ENCODE peak calls at places on chromosomes 2 and 18, in seven cellular contexts. Z is AG04450, P is fibroblast of lung, A is psoas muscle, B is A549, R is foreskin keratinocyte, Q is heart left ventricle. F is an unnamed sample.

GRCh38 chr2:134919360-134920210 is 963 bp downstream of the CCNT2 start:
- DNase-seq in Q (peak; percentile 44), R (peak; percentile 18), Z (no peak), A (no peak), B (peak; percentile 48), P (peak; percentile 36), F (peak; percentile 45)

GRCh38 chr18:63206433-63207153 is 113.0 kb downstream of the BCL2 start:
- DNase-seq in B (no peak), Q (no peak), P (no peak), A (no peak), Z (no peak), R (no peak), F (no peak)

GRCh38 chr2:222399038-222399783 is 25.1 kb upstream of the SGPP2 start:
- DNase-seq in A (no peak), Q (no peak), P (no peak), B (no peak), R (no peak), Z (no peak), F (no peak)

GRCh38 chr2:86337235-86338099 is at the start of gene REEP1:
- DNase-seq in A (peak; percentile 48), Q (peak; percentile 70), P (no peak), R (no peak), Z (no peak), B (no peak), F (no peak)

GRCh38 chr2:183408562-183408961 is 284.3 kb downstream of the NUP35 start:
- DNase-seq in P (no peak), Z (no peak), B (no peak), Q (no peak), A (no peak), R (no peak), F (no peak)

GRCh38 chr2:21305581-21305980 is 181.8 kb downstream of the TDRD15 start:
- DNase-seq in Z (no peak), B (no peak), Q (no peak), P (no peak), A (no peak), R (no peak), F (no peak)

GRCh38 chr2:159202568-159203071 is 83.9 kb downstream of the WDSUB1 start:
- DNase-seq in Z (peak; percentile 98), A (peak; percentile 44), B (peak; percentile 24), R (peak; percentile 35), P (peak; percentile 98), Q (peak; percentile 74), F (peak; percentile 13)

GRCh38 chr2:46117379-46117778 is 179.8 kb upstream of the EPAS1 start:
- DNase-seq in P (peak; percentile 31), A (no peak), Q (no peak), R (peak; percentile 42), B (peak; percentile 61), Z (no peak), F (no peak)

GRCh38 chr2:156333274-156333950 is 891 bp upstream of the NR4A2 start:
- DNase-seq in A (no peak), R (no peak), Z (no peak), B (no peak), P (no peak), Q (no peak), F (no peak)

GRCh38 chr2:237705225-237705524 is 77.8 kb downstream of the LRRFIP1 start:
- DNase-seq in B (no peak), R (no peak), Z (no peak), Q (no peak), P (no peak), A (no peak), F (no peak)

GRCh38 chr2:23454501-23455120 is 69.6 kb downstream of the KLHL29 start:
- DNase-seq in P (no peak), Q (no peak), A (no peak), B (no peak), Z (no peak), R (no peak), F (no peak)

GRCh38 chr2:237673130-237673921 is 45.9 kb downstream of the LRRFIP1 start:
- DNase-seq in P (peak; percentile 79), B (peak; percentile 76), A (peak; percentile 68), Q (peak; percentile 73), Z (no peak), R (peak; percentile 19), F (no peak)

GRCh38 chr18:63082661-63083531 is 236.7 kb downstream of the BCL2 start:
- DNase-seq in Q (no peak), A (no peak), R (peak; percentile 21), B (no peak), Z (no peak), P (peak; percentile 9), F (no peak)

GRCh38 chr2:98909381-98910211 is 26.4 kb downstream of the CRACDL start:
- DNase-seq in A (peak; percentile 37), Z (peak; percentile 52), Q (no peak), B (peak; percentile 24), R (no peak), P (peak; percentile 91), F (no peak)
- H3K27ac ChIP-seq in A (no peak overlapping the region), Z (peak overlapping the region; percentile 52), Q (no peak overlapping the region), B (peak overlapping the region; percentile 64), R (no peak overlapping the region), P (no peak overlapping the region), F (peak overlapping the region; percentile 64)

GRCh38 chr2:109437325-109438090 is 176.3 kb downstream of the SEPTIN10 start:
- DNase-seq in R (no peak), Q (no peak), P (no peak), B (no peak), A (no peak), Z (no peak), F (no peak)

GRCh38 chr2:109435066-109435690 is 178.6 kb downstream of the SEPTIN10 start:
- DNase-seq in P (no peak), Z (no peak), Q (peak; percentile 3), A (no peak), R (no peak), B (no peak), F (no peak)

GRCh38 chr2:109436635-109437225 is 177.0 kb downstream of the SEPTIN10 start:
- DNase-seq in B (no peak), R (no peak), P (no peak), Z (no peak), A (peak; percentile 46), Q (no peak), F (no peak)

GRCh38 chr2:109434351-109434750 is 179.4 kb downstream of the SEPTIN10 start:
- DNase-seq in A (no peak), B (no peak), Q (no peak), R (no peak), P (no peak), Z (no peak), F (no peak)

DNA sequence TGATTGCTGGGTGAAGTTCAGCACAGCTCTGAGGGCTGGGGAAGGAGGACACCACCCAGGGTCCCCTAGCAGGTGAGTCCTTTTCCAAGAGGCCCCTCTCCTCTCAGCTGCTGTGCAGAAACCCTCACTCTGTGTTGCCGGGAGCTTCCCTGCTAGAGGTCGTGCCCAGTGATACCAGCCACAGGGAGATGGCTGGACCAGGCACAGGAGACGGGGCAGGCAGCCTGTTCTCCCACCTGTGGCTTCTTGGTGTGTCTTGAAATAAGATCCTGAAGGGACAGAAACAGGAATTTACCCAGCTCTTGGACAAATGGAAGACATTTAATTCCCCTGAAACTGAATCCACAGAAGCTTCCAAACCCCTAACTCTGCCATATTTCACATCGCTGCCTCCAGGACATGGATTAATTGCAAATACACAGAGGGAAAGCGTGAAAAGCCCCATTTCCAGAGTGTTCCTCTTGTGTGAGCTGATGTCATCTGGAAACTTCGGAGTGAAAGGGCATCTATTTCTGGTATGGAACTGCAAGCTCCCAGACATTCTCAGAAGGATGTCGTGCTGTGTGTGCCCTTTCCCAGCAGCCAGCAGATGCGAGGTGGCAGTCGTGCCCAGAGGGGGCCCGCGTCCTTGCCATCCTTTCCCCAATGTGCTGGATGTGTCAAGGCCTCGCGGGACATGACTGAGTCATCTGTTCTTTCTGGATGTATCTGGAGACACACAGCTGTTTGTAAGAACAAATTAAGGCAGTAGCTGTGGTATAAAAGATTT is 177.7 kb downstream of the SEPTIN10 start:
- DNase-seq in Z (no peak), Q (peak; percentile 75), A (peak; percentile 88), R (no peak), P (peak; percentile 52), B (no peak), F (no peak)
- H3K27ac ChIP-seq in Z (no peak overlapping the region), Q (peak overlapping the region; percentile 60), A (peak overlapping the region; percentile 93), R (no peak overlapping the region), P (peak overlapping the region; percentile 34), B (no peak overlapping the region), F (no peak overlapping the region)

GRCh38 chr2:203688798-203689197 is 17.6 kb upstream of the CD28 start:
- DNase-seq in Z (no peak), A (peak; percentile 67), B (no peak), Q (peak; percentile 83), R (no peak), P (peak; percentile 87), F (no peak)
- H3K27ac ChIP-seq in Z (no peak overlapping the region), A (peak overlapping the region; percentile 84), B (no peak overlapping the region), Q (peak overlapping the region; percentile 56), R (no peak overlapping the region), P (no peak overlapping the region), F (no peak overlapping the region)

GRCh38 chr2:108933691-108934117 is 55.3 kb downstream of the EDAR start:
- DNase-seq in Q (peak; percentile 79), Z (no peak), B (no peak), A (no peak), P (no peak), R (no peak), F (no peak)
- H3K27ac ChIP-seq in Q (no peak overlapping the region), Z (no peak overlapping the region), B (no peak overlapping the region), A (no peak overlapping the region), P (no peak overlapping the region), R (no peak overlapping the region), F (no peak overlapping the region)

DNA sequence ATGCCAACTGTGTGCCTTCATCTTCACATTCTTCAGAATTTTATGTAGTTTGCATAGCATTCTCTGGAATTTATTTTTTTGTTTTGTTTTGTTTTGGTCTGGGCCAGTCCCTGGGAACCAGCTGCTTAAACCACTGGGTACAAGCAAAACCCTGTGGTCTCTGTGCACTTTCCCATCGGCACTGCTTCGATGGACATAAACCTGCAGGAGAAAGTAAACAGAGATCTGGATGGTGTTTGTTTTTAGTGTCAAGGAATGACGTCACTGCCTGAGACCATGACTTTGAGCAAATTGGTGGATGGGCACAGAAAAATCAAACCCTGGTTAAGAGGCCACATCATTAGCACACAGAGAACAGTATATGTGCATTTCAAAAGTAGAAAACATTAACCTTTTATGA is 64.7 kb upstream of the RASGRP3 start:
- DNase-seq in R (no peak), Q (no peak), Z (peak; percentile 78), P (peak; percentile 91), B (peak; percentile 100), A (no peak), F (no peak)
- H3K27ac ChIP-seq in R (no peak overlapping the region), Q (no peak overlapping the region), Z (peak overlapping the region; percentile 48), P (no peak overlapping the region), B (peak overlapping the region; percentile 79), A (no peak overlapping the region), F (no peak overlapping the region)

DNA sequence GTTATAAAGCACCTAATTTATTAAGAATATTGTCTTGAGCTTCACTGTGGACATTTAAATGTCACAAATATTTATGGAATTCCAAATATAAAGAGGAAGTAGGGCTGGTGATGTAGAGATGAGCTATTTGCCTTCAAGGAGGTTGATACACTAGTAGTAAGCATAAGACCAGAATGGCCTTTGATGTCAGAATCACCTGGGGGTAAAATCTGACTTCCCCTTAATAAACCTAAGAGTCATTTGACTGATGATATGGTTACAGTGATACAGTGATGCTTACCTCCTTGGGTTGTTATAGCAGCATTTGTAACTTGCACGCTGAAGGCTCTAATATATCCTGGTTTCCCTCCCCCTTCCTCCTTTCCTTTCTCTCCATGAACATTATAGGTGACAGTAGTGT is 143.7 kb downstream of the CERS6 start:
- DNase-seq in Z (no peak), Q (no peak), R (peak; percentile 21), A (no peak), P (no peak), B (no peak), F (no peak)
- H3K27ac ChIP-seq in Z (no peak overlapping the region), Q (no peak overlapping the region), R (no peak overlapping the region), A (no peak overlapping the region), P (no peak overlapping the region), B (no peak overlapping the region), F (no peak overlapping the region)

GRCh38 chr18:23247896-23248295 is 112.6 kb downstream of the CABLES1 start:
- DNase-seq in R (no peak), Q (no peak), P (no peak), A (no peak), Z (no peak), B (no peak), F (no peak)
- H3K27ac ChIP-seq in R (no peak overlapping the region), Q (no peak overlapping the region), P (no peak overlapping the region), A (no peak overlapping the region), Z (no peak overlapping the region), B (no peak overlapping the region), F (no peak overlapping the region)